ENCODE peak calls at places on chromosome 10, in seven cellular contexts. N, X, E, D, R, P and I are unnamed samples.

GRCh38 chr10:80323298-80323697 is 33.3 kb downstream of the DYDC1 start:
- DNase-seq in E (no peak), D (no peak), R (no peak), P (no peak), N (no peak), X (no peak), I (no peak)

GRCh38 chr10:15225511-15225910 is 57.0 kb upstream of the NMT2 start:
- DNase-seq in X (no peak), E (no peak), N (no peak), R (no peak), P (no peak), D (no peak), I (no peak)

GRCh38 chr10:71234970-71235681 is 22.8 kb downstream of the UNC5B start:
- DNase-seq in E (no peak), X (peak), D (no peak), P (no peak), R (no peak), N (peak), I (peak)

GRCh38 chr10:11468126-11468742 is 143.2 kb downstream of the USP6NL start:
- DNase-seq in P (no peak), E (no peak), R (peak), N (peak), X (no peak), D (no peak), I (no peak)

GRCh38 chr10:102652170-102652926 is 8.1 kb downstream of the TRIM8 start:
- DNase-seq in P (no peak), E (no peak), R (no peak), N (no peak), X (no peak), D (no peak), I (no peak)

GRCh38 chr10:69749180-69750010 is 52.3 kb upstream of the COL13A1 start:
- DNase-seq in X (no peak), E (no peak), R (no peak), D (no peak), N (peak), P (no peak), I (peak)

GRCh38 chr10:128642502-128642901 is 516.3 kb upstream of the MKI67 start:
- DNase-seq in R (peak), D (no peak), P (no peak), X (peak), N (no peak), E (no peak), I (no peak)

GRCh38 chr10:49431426-49431825 is 35.5 kb upstream of the DRGX start:
- DNase-seq in P (no peak), D (no peak), N (no peak), R (no peak), E (no peak), X (no peak), I (peak)

GRCh38 chr10:121490906-121491519 is 107.2 kb downstream of the FGFR2 start:
- DNase-seq in N (no peak), D (no peak), P (no peak), E (no peak), R (no peak), X (no peak), I (no peak)

GRCh38 chr10:725786-726185 is 36.3 kb upstream of the DIP2C start:
- DNase-seq in N (no peak), D (no peak), P (no peak), R (peak), X (no peak), E (no peak), I (peak)

GRCh38 chr10:123385508-123385907 is 231.3 kb downstream of the BUB3 start:
- DNase-seq in E (no peak), X (no peak), D (no peak), R (no peak), P (no peak), N (no peak), I (no peak)

GRCh38 chr10:110226926-110227641 is 19.7 kb downstream of the MXI1 start:
- DNase-seq in P (no peak), R (peak), X (peak), D (peak), N (peak), E (no peak), I (peak)

GRCh38 chr10:65501259-65501658 is 1424.6 kb upstream of the LRRTM3 start:
- DNase-seq in D (no peak), X (no peak), R (no peak), P (no peak), E (no peak), N (no peak), I (no peak)
- H3K4ac ChIP-seq in D (no peak), X (no peak), R (no peak), P (no peak), E (no peak), N (no peak), I (no peak)

GRCh38 chr10:129709627-129710509 is 242.8 kb downstream of the MGMT start:
- DNase-seq in N (no peak), E (no peak), P (no peak), X (no peak), D (no peak), R (no peak), I (no peak)
- H3K4ac ChIP-seq in N (no peak), E (peak), P (no peak), X (no peak), D (no peak), R (no peak), I (no peak)

DNA sequence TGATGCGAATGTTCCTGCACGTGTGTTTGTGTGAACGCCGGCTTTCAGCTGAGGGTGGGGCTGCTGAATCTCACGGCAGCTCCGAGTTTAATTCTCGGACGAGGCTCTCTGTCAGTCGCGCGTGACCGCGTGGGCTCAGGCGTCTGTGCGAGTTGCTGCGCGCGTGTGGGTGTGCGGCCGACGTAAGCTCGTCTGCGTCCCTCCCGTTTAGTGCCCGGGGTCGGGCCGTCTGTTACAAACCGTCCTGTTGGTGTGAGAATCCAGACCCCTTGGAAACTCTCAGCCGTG is 41.6 kb upstream of the CFAP46 start:
- DNase-seq in P (no peak), D (no peak), N (no peak), R (no peak), X (no peak), E (no peak), I (no peak)
- H3K4ac ChIP-seq in P (no peak), D (no peak), N (no peak), R (no peak), X (no peak), E (no peak), I (no peak)

GRCh38 chr10:75762436-75762802 is 331.0 kb downstream of the LRMDA start:
- DNase-seq in D (no peak), N (no peak), X (no peak), P (no peak), E (no peak), R (no peak), I (no peak)

GRCh38 chr10:75764974-75765551 is 333.6 kb downstream of the LRMDA start:
- DNase-seq in E (no peak), N (no peak), P (no peak), X (no peak), R (no peak), D (no peak), I (no peak)

GRCh38 chr10:75765705-75766104 is 334.3 kb downstream of the LRMDA start:
- DNase-seq in P (no peak), N (no peak), R (no peak), E (no peak), X (no peak), D (no peak), I (no peak)

GRCh38 chr10:75763652-75764051 is 332.2 kb downstream of the LRMDA start:
- DNase-seq in P (no peak), X (no peak), D (no peak), E (no peak), N (no peak), R (no peak), I (no peak)
- H3K4ac ChIP-seq in P (no peak), X (no peak), D (no peak), E (no peak), N (no peak), R (no peak), I (no peak)